ENCODE peak calls at places on chromosome 17, in four cellular contexts. G is HL-60, E is GM12878, B is K562. Y is an unnamed sample.

GRCh38 chr17:55228683-55229192 is 36.0 kb upstream of the HLF start:
- DNase-seq in G (no peak), E (no peak), B (no peak), Y (no peak)

GRCh38 chr17:48749621-48750553 is 21.3 kb upstream of the HOXB13 start:
- DNase-seq in G (no peak), E (no peak), B (no peak), Y (no peak)

GRCh38 chr17:12041316-12041715 is 20.6 kb downstream of the MAP2K4 start:
- DNase-seq in G (no peak), E (no peak), B (no peak), Y (no peak)

GRCh38 chr17:78557598-78558039 is 19.6 kb downstream of the DNAH17 start:
- DNase-seq in G (no peak), E (no peak), B (no peak), Y (no peak)

GRCh38 chr17:44793885-44794698 is 35.3 kb downstream of the ADAM11 start:
- DNase-seq in G (no peak), E (no peak), B (no peak), Y (no peak)

GRCh38 chr17:700504-701094 is 14.0 kb downstream of the VPS53 start:
- DNase-seq in G (no peak), E (no peak), B (peak; percentile 42), Y (peak; percentile 22)

GRCh38 chr17:15659663-15660062 is 24.4 kb downstream of the TRIM16 start:
- DNase-seq in G (no peak), E (no peak), B (no peak), Y (no peak)

GRCh38 chr17:30345527-30346075 is 11.7 kb upstream of the TMIGD1 start:
- DNase-seq in G (peak; percentile 62), E (no peak), B (peak; percentile 41), Y (no peak)

GRCh38 chr17:8287651-8288335 is 677 bp upstream of the RANGRF start:
- DNase-seq in G (no peak), E (no peak), B (no peak), Y (no peak)

GRCh38 chr17:44221072-44221861 is 1.8 kb upstream of the UBTF start:
- DNase-seq in G (no peak), E (no peak), B (peak; percentile 81), Y (peak; percentile 66)

GRCh38 chr17:35590249-35590824 is 3.2 kb downstream of the AP2B1 start:
- DNase-seq in G (no peak), E (no peak), B (no peak), Y (no peak)

GRCh38 chr17:81490599-81490992 is 22.0 kb downstream of the ACTG1 start:
- DNase-seq in G (no peak), E (no peak), B (no peak), Y (no peak)

GRCh38 chr17:42180922-42181850 is at the start of gene KCNH4:
- DNase-seq in G (peak; percentile 94), E (peak; percentile 58), B (peak; percentile 97), Y (peak; percentile 93)

GRCh38 chr17:20273741-20274500 is 193.4 kb downstream of the LGALS9B start:
- DNase-seq in G (no peak), E (no peak), B (no peak), Y (no peak)

GRCh38 chr17:6470751-6471521 is 26.7 kb downstream of the PIMREG start:
- DNase-seq in G (no peak), E (no peak), B (no peak), Y (no peak)

GRCh38 chr17:76688165-76688622 is 22.6 kb downstream of the MXRA7 start:
- DNase-seq in G (no peak), E (no peak), B (no peak), Y (no peak)
- TF ChIP-seq SPI1 in G (no peak), E (no peak), B (no peak), Y (no peak)

DNA sequence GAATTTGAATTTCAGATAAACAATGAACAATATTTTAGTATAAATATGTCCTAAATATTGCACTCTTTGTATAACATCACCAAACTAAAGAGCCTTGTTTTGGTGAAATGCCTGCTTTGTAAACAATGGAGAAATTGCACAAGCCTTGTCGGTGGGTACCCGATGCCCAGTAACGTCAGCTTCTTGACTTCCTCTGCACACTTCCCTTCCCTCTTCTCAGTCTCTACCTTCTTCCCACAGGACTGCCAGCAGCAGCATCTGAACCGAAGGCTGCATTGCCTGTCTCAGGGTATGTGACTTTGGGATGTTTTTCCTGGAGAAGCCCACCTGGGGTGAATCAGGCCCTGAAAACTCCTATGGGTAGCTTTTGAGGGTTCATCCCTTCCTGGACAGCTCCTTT is 113.9 kb downstream of the UTP18 start:
- DNase-seq in G (peak; percentile 24), E (no peak), B (no peak), Y (no peak)
- TF ChIP-seq SPI1 in G (peak; percentile 75), E (no peak), B (no peak), Y (no peak)

DNA sequence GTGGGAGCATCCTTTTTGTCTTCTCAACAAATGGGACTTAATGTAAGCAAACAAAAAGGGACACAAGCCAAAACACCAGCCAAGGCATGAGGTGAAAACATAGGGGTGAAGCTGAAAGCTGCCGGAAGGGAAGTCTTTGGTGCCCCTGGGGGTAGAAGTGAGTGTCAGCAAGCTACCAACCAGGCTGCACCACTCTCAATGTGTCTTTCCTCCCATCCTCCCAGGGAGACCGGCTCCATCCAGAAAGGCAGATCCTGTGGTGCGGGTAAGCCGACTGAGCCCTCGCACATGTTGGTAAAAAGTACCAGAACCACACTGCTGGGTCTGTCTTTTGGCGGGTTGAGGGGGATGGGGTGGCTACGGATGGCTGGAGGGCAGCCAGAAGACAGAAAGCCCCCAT is 52.0 kb upstream of the SREBF1 start:
- DNase-seq in G (no peak), E (no peak), B (no peak), Y (no peak)
- TF ChIP-seq SPI1 in G (no peak), E (no peak), B (no peak), Y (no peak)

DNA sequence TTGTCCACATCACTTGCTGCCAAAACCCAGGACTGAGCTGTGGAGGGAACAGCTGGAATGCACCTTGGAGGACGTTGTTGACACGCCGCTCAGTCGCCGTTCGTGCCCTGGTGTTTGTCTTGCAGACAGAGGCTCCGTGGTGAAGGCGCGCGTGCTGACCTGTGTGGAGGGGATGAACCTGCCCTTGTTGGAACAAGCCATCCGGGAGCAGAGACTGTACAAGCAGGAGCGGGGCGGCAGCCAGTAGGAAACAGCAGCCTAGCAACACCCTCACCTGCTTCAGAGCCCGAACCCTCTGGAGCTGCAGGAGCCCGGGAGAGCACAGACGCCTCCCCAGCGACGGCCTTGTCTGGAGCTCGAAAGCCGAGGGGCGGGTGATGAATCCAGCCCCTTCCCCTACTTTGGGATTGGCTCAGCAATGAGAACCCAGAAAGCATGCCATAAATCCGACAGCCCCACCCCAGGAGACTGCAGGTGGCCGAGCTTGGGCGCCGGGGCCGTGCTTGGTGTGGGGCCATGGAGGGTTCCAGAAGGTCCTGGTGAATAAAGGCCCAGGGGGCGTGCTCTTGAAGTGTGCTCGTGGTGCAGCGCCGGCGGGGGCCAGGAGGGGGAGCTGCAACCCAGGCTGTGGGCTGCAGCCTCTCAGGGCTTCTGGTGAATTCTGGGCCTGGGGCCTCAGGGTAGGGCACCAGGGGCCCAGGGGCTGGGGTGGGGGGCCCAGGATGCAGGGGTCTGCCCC is 470 bp upstream of the CDK3 start:
- DNase-seq in G (no peak), E (no peak), B (peak; percentile 90), Y (peak; percentile 91)
- TF ChIP-seq SPI1 in G (no peak), E (no peak), B (no peak), Y (no peak)

GRCh38 chr17:27294689-27295630 is 1.0 kb downstream of the WSB1 start:
- DNase-seq in G (peak; percentile 45), E (peak; percentile 66), B (peak; percentile 74), Y (peak; percentile 11)

GRCh38 chr17:27290916-27291598 is 2.9 kb upstream of the WSB1 start:
- DNase-seq in G (no peak), E (no peak), B (no peak), Y (no peak)

GRCh38 chr17:27293898-27294688 is at the start of gene WSB1:
- DNase-seq in G (peak; percentile 81), E (peak; percentile 61), B (peak; percentile 97), Y (peak; percentile 92)

GRCh38 chr17:27295945-27296344 is 2.0 kb downstream of the WSB1 start:
- DNase-seq in G (no peak), E (no peak), B (no peak), Y (no peak)

DNA sequence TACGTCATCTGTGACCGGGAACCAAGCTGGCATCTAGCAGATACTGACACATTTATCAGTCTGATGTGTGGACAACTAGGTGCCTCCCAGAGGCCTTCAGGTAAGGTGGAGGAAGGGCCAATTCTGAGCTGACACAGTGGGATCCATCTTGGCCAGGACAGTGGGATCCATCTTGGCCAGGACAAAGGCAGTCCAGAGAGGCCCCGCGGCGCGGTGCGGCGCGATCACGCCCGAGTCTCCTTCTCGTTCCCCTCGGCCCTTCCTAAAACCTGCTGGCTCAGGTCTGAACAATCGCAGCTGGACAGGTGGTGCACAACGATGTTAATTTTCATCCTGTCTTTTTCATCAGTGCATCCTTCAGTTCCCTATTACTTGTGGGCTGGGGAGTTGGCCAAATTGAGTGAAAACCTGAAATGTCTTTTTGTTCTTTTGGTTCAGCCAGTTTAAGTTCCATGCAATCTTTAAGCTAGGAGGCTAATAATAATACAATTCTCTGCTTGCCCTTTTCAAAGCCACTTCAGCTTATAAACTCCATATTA is 486 bp upstream of the WSB1 start:
- DNase-seq in G (no peak), E (no peak), B (peak; percentile 32), Y (no peak)
- TF ChIP-seq SPI1 in G (no peak), E (no peak), B (no peak), Y (no peak)

DNA sequence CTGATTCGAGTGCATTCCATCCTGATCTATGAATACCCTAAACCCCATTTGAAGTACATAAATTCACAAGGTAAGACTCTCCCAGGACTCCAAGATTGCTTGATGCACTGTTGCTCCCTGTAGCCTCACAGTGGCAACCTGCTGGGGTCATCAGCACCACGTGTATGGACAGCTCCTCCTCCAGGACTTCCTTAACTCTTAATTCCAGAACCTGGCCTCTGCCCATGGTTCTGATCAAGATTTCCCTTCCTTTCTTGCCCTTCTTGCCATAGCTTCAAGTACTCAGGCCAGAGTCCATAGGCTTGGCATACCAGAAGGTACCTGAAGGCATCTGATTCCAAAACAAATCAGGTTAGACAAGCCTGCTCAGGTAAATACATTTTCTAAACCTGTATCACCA is 34.0 kb upstream of the NLK start:
- DNase-seq in G (peak; percentile 23), E (no peak), B (peak; percentile 59), Y (no peak)
- TF ChIP-seq SPI1 in G (no peak), E (no peak), B (peak; percentile 58), Y (no peak)

GRCh38 chr17:64781394-64781793 is 119.3 kb upstream of the SMURF2 start:
- DNase-seq in G (peak; percentile 70), E (no peak), B (no peak), Y (peak; percentile 53)
- TF ChIP-seq SPI1 in G (peak; percentile 71), E (no peak), B (no peak), Y (no peak)

GRCh38 chr17:74947041-74947754 is 11.5 kb downstream of the OTOP3 start:
- DNase-seq in G (no peak), E (no peak), B (no peak), Y (no peak)
- TF ChIP-seq SPI1 in G (no peak), E (no peak), B (no peak), Y (no peak)